ENCODE peak calls at places on chromosomes 12 and 14, in five cellular contexts. O is CD4-positive, alpha-beta memory T cell; T is brain microvascular endothelial cell; Q is substantia nigra; A is heart right ventricle. F is an unnamed sample.

GRCh38 chr12:103844296-103844695 is 3.3 kb upstream of the NT5DC3 start:
- DNase-seq in O (no peak), A (no peak), T (no peak), Q (no peak), F (no peak)

GRCh38 chr14:58920230-58920629 is 268.2 kb upstream of the DAAM1 start:
- DNase-seq in O (no peak), A (no peak), T (no peak), Q (no peak), F (no peak)

GRCh38 chr12:49636979-49637378 is 13.6 kb downstream of the PRPF40B start:
- DNase-seq in T (peak; percentile 76), A (no peak), O (peak; percentile 62), Q (peak; percentile 18), F (peak; percentile 17)

GRCh38 chr12:89247541-89247942 is 104.8 kb downstream of the DUSP6 start:
- DNase-seq in O (no peak), Q (no peak), T (no peak), A (no peak), F (no peak)

GRCh38 chr12:91274886-91275285 is 92.3 kb upstream of the DCN start:
- DNase-seq in A (no peak), O (no peak), Q (no peak), T (no peak), F (no peak)

GRCh38 chr12:19778111-19778688 is 338.9 kb downstream of the AEBP2 start:
- DNase-seq in O (no peak), A (no peak), Q (no peak), T (no peak), F (no peak)

GRCh38 chr12:45215419-45216296 is at the start of gene ANO6:
- DNase-seq in Q (peak; percentile 75), O (peak; percentile 76), A (peak; percentile 89), T (peak; percentile 83), F (peak; percentile 66)

GRCh38 chr12:117092511-117092780 is 6.8 kb downstream of the TESC start:
- DNase-seq in T (no peak), Q (no peak), A (no peak), O (no peak), F (no peak)

GRCh38 chr14:50560929-50561280 is 960 bp downstream of the ATL1 start:
- DNase-seq in Q (peak; percentile 72), O (peak; percentile 18), T (peak; percentile 54), A (peak; percentile 81), F (no peak)

GRCh38 chr14:99234366-99234765 is 37.6 kb downstream of the BCL11B start:
- DNase-seq in O (no peak), A (no peak), T (no peak), Q (no peak), F (no peak)

GRCh38 chr14:58395815-58396626 is at the start of gene TOMM20L:
- DNase-seq in Q (peak; percentile 4), A (peak; percentile 81), T (peak; percentile 39), O (peak; percentile 70), F (peak; percentile 49)

GRCh38 chr14:50816419-50817047 is 14.4 kb downstream of the NIN start:
- DNase-seq in O (no peak), A (no peak), T (peak; percentile 44), Q (no peak), F (no peak)

GRCh38 chr12:1186298-1186697 is 195.3 kb downstream of the ERC1 start:
- DNase-seq in T (no peak), Q (no peak), A (no peak), O (no peak), F (no peak)

GRCh38 chr14:29908652-29909577 is 18.7 kb downstream of the PRKD1 start:
- DNase-seq in A (no peak), Q (no peak), T (no peak), O (no peak), F (no peak)

GRCh38 chr12:122081108-122081696 is 2.6 kb downstream of the MLXIP start:
- DNase-seq in A (no peak), T (no peak), Q (no peak), O (no peak), F (no peak)

GRCh38 chr12:122078141-122079037 is at the start of gene MLXIP:
- DNase-seq in A (peak; percentile 95), Q (peak; percentile 88), T (peak; percentile 86), O (peak; percentile 85), F (peak; percentile 77)

GRCh38 chr12:122080149-122081107 is 1.9 kb downstream of the MLXIP start:
- DNase-seq in A (no peak), Q (no peak), O (no peak), T (peak; percentile 77), F (no peak)

GRCh38 chr12:122079038-122079531 is 529 bp downstream of the MLXIP start:
- DNase-seq in T (no peak), O (no peak), Q (no peak), A (no peak), F (no peak)

DNA sequence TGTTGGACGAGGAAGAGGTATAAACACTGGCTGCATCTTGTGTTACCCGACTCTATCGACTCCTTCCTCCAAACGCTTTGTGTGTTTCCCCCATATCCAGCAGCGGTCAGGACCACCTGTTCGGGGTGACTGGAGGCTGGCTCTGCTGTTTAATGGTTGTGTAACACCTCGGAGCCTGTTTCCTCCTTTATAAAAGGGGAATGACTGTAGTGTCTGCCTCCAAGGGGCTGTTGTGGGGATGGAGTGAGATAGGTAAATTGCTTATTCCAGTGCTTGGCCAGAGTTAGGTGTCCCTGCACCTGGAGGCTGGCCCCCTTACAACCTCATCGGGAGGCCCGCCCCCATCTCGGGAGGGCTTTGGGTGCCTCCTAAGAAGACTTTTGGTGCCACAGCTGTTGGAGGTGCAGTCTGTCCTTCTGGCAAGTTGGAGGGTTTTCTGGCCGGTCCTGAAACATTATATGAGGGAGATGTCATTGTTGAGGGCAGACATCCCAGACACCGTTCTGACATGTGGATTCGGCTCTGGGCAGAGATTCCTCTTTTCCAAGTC is 1.1 kb downstream of the MLXIP start:
- DNase-seq in T (no peak), Q (no peak), O (peak; percentile 21), A (no peak), F (no peak)
- H3K27ac ChIP-seq in T (peak overlapping the region; percentile 79), Q (peak overlapping the region; percentile 32), O (peak overlapping the region; percentile 69), A (peak overlapping the region; percentile 82), F (peak overlapping the region; percentile 77)

DNA sequence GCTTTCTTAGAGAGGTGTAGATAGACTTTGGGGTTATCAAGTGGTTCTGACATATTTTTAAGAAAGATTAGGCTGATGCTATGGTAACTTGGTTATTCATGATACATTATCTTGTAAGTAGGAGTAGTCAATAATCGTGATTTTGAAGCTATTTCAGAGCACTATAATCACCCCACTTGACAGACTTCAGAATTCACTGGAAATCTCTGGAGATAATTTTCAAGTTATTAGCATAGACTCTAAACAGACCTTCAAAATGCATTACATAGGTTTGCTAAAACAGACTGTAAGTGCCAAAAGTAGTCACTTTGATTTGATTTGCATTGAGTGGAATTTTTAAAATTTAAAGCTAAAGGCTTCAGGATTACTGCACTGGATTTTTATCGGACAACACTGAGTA is 74.3 kb downstream of the ERGIC2 start:
- DNase-seq in O (no peak), T (no peak), Q (no peak), A (no peak), F (no peak)
- H3K27ac ChIP-seq in O (no peak overlapping the region), T (no peak overlapping the region), Q (no peak overlapping the region), A (no peak overlapping the region), F (no peak overlapping the region)

GRCh38 chr14:32306549-32306948 is 22.5 kb upstream of the AKAP6 start:
- DNase-seq in O (no peak), A (no peak), Q (no peak), T (peak; percentile 12), F (no peak)

GRCh38 chr14:32303865-32304264 is 25.2 kb upstream of the AKAP6 start:
- DNase-seq in T (no peak), O (no peak), Q (no peak), A (no peak), F (no peak)

GRCh38 chr14:32311294-32312009 is 17.6 kb upstream of the AKAP6 start:
- DNase-seq in T (no peak), A (no peak), O (no peak), Q (no peak), F (no peak)

GRCh38 chr14:32312010-32312331 is 17.1 kb upstream of the AKAP6 start:
- DNase-seq in O (no peak), T (no peak), A (no peak), Q (no peak), F (no peak)

DNA sequence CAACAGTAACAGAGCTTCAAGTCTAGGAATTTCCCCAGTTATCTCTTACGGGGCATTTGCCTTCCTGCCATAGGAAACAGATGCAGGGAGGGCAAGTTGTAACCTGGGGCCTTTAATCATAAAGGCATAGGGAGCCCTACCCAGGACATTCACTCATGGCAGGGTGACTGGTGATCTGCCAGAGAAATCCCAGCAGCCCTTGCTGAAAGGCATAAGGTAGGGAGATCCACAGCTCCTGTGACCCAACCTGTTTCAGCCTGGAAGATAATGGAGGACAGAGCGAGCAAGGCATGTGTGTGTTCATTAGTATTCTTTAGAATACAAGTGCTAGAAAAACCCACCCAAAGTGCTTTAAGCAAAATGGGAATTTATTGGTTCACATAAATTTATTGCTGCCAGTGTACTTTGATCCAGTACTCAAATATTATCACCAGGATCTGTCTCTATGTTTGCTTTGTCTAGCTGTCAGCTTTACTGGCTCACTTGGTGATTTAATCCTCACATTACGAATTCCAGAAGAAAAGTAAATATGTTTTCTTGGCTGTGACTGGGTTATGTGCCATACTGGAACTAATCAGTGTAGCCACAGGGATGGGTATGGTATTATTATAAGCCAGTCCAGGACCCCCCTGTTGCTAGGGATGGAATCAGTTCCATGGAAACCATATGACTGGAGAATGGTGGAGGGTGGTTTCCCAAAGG is 21.1 kb upstream of the AKAP6 start:
- DNase-seq in O (no peak), A (no peak), Q (no peak), T (no peak), F (no peak)
- H3K27ac ChIP-seq in O (no peak overlapping the region), A (no peak overlapping the region), Q (no peak overlapping the region), T (no peak overlapping the region), F (no peak overlapping the region)

DNA sequence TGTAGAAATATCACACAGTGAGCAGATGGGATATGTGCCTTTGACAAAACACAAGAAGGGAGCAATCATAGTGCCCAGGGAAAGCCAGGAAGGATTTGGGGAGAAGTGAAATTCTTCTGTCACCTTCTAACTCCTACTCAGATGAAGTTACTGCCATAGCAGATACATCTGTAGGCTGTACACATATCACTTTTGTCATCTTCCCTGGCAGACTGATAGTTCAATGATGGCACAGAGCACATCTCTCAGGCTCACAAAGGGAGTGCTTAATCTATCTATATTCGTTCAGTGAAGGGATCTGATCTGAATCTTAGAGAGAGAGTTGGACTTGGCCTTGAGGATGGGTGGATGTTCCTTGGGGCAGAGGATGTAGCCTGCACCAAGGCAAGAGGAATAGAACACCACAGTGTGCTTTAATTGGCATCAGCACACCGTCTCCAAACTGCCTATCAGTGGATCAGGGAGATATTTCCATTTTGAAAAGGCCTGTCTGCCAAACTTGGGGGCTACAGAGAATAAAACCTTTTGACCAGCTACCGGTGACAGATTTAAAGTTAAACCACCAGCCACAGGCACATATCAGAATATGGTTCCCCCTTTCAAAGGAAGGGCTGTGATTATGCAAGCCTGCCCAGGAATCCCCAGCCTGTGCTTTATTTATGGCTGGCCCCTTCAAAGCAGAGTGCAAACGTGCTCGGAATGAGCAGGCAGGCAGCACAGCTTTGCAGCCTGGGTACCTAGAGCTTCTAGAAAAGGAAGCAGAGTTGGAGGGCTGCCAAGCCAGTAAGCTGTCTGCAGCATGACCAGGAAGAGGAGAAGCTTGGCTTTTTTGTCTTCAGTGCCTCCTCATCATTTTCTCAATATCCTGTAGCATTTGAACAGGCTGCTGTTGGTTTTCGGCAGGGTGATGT is 165.5 kb upstream of the DYRK2 start:
- DNase-seq in O (peak; percentile 86), T (peak; percentile 33), A (peak; percentile 55), Q (peak; percentile 58), F (peak; percentile 55)
- H3K27ac ChIP-seq in O (peak overlapping the region; percentile 36), T (no peak overlapping the region), A (no peak overlapping the region), Q (no peak overlapping the region), F (peak overlapping the region; percentile 57)

GRCh38 chr14:88552859-88553258 is 1.9 kb downstream of the PTPN21 start:
- DNase-seq in Q (no peak), O (no peak), A (no peak), T (no peak), F (no peak)
- H3K27ac ChIP-seq in Q (no peak overlapping the region), O (no peak overlapping the region), A (no peak overlapping the region), T (no peak overlapping the region), F (no peak overlapping the region)

F was measured in effector memory CD4-positive, alpha-beta T cell.